ENCODE peak calls at places on chromosomes 3 and 15, in six cellular contexts. X is fibroblast of lung, J is MM.1S, P is left ventricle myocardium inferior, A is heart left ventricle, E is AG04450. V is an unnamed sample.

GRCh38 chr3:138686771-138687221 is 78.2 kb downstream of the FAIM start:
- DNase-seq in P (no peak), X (peak; percentile 95), A (no peak), E (peak; percentile 45), J (peak; percentile 91), V (no peak)

GRCh38 chr3:107241217-107241616 is 136.0 kb upstream of the CCDC54 start:
- DNase-seq in E (no peak), X (peak; percentile 21), J (peak; percentile 57), P (peak; percentile 24), A (no peak), V (no peak)

GRCh38 chr15:20344601-20345400 is 196.8 kb downstream of the GOLGA6L6 start:
- DNase-seq in J (peak; percentile 6), X (no peak), P (no peak), E (no peak), A (peak; percentile 68), V (peak; percentile 63)

GRCh38 chr3:30639937-30640336 is 33.5 kb downstream of the TGFBR2 start:
- DNase-seq in X (no peak), J (no peak), P (no peak), E (no peak), A (no peak), V (no peak)

GRCh38 chr3:25582242-25582641 is 82.5 kb downstream of the TOP2B start:
- DNase-seq in J (no peak), E (peak; percentile 71), P (no peak), X (peak; percentile 72), A (no peak), V (no peak)

GRCh38 chr3:142987080-142987700 is 14.2 kb upstream of the U2SURP start:
- DNase-seq in J (peak; percentile 71), A (no peak), E (no peak), P (no peak), X (peak; percentile 25), V (no peak)

GRCh38 chr15:101425787-101426365 is 63.6 kb downstream of the PCSK6 start:
- DNase-seq in J (no peak), E (no peak), P (no peak), A (no peak), X (no peak), V (no peak)

GRCh38 chr15:28086175-28086703 is 12.9 kb downstream of the OCA2 start:
- DNase-seq in E (peak; percentile 16), J (peak; percentile 66), P (no peak), A (no peak), X (peak; percentile 37), V (no peak)

GRCh38 chr3:26712211-26713026 is 89.8 kb downstream of the LRRC3B start:
- DNase-seq in E (no peak), P (no peak), X (peak; percentile 1), A (no peak), J (peak; percentile 72), V (no peak)

GRCh38 chr3:134212898-134213665 is 37.6 kb downstream of the RYK start:
- DNase-seq in E (no peak), X (peak; percentile 55), J (peak; percentile 72), A (peak; percentile 81), P (peak; percentile 75), V (peak; percentile 85)

GRCh38 chr15:93146196-93146595 is 57.2 kb upstream of the RGMA start:
- DNase-seq in J (no peak), X (no peak), A (no peak), E (no peak), P (no peak), V (no peak)

GRCh38 chr15:82177291-82178010 is 85.1 kb downstream of the EFL1 start:
- DNase-seq in X (peak; percentile 89), P (no peak), E (no peak), J (no peak), A (no peak), V (peak; percentile 70)

GRCh38 chr3:105752791-105753415 is 115.9 kb downstream of the CBLB start:
- DNase-seq in A (no peak), E (no peak), J (peak; percentile 70), P (no peak), X (peak; percentile 69), V (no peak)

GRCh38 chr15:71083349-71083748 is 31.9 kb upstream of the THSD4 start:
- DNase-seq in P (peak; percentile 36), A (no peak), J (no peak), E (no peak), X (peak; percentile 92), V (no peak)

GRCh38 chr3:185645596-185646381 is 59.7 kb downstream of the SENP2 start:
- DNase-seq in E (no peak), X (no peak), P (no peak), A (no peak), J (no peak), V (peak; percentile 42)

GRCh38 chr3:120642368-120642948 is 39.6 kb downstream of the HGD start:
- DNase-seq in P (no peak), X (peak; percentile 79), A (no peak), J (no peak), E (peak; percentile 58), V (no peak)

GRCh38 chr3:50930371-50931208 is 255.9 kb downstream of the DOCK3 start:
- DNase-seq in X (no peak), A (peak; percentile 60), E (no peak), J (no peak), P (no peak), V (no peak)

GRCh38 chr3:61725851-61726333 is 164.5 kb downstream of the PTPRG start:
- DNase-seq in X (peak; percentile 85), E (peak; percentile 33), P (no peak), J (no peak), A (no peak), V (no peak)

GRCh38 chr3:126378341-126378751 is 16.4 kb upstream of the CFAP100 start:
- DNase-seq in J (no peak), A (no peak), P (no peak), X (no peak), E (no peak), V (peak; percentile 38)

GRCh38 chr3:33186524-33187367 is 31.9 kb downstream of the SUSD5 start:
- DNase-seq in P (no peak), J (no peak), E (no peak), A (no peak), X (peak; percentile 45), V (no peak)

GRCh38 chr3:191391873-191392808 is 61.8 kb upstream of the UTS2B start:
- DNase-seq in X (no peak), E (no peak), J (no peak), A (no peak), P (no peak), V (no peak)

GRCh38 chr3:191401775-191402357 is 59.1 kb upstream of the PYDC2 start:
- DNase-seq in E (no peak), A (no peak), X (no peak), J (no peak), P (no peak), V (no peak)

GRCh38 chr3:191399918-191400317 is 61.0 kb upstream of the PYDC2 start:
- DNase-seq in A (no peak), X (peak; percentile 36), E (no peak), P (no peak), J (no peak), V (no peak)

GRCh38 chr3:191393146-191393545 is 62.8 kb upstream of the UTS2B start:
- DNase-seq in J (no peak), E (no peak), A (no peak), X (no peak), P (no peak), V (no peak)

DNA sequence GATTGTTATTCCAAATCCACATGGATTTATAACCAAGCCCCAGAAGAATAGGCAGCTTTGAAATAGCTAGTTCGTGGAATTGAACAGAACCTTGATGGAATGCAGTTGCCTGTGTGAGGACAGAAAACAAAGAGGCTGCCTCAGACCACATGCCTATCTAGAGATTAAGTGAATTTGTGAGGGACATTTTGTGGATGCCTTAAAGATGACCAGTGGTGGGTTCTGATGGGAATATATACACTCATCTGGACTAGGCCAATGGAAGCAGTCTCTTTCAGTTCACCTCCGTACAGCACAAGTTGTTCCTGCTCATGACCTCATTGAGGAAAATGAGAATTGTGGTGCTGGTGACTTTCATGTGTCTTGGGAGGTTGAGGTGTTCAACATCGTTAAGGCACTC is 63.2 kb upstream of the PYDC2 start:
- DNase-seq in E (no peak), P (no peak), X (peak; percentile 49), J (no peak), A (no peak), V (no peak)
- H3K9me3 ChIP-seq in E (no peaks in the 10 kb centered on the region), P (no peaks in the 10 kb centered on the region), X (no peaks in the 10 kb centered on the region), J (no peaks in the 10 kb centered on the region), A (no peaks in the 10 kb centered on the region), V (no peaks in the 10 kb centered on the region)

DNA sequence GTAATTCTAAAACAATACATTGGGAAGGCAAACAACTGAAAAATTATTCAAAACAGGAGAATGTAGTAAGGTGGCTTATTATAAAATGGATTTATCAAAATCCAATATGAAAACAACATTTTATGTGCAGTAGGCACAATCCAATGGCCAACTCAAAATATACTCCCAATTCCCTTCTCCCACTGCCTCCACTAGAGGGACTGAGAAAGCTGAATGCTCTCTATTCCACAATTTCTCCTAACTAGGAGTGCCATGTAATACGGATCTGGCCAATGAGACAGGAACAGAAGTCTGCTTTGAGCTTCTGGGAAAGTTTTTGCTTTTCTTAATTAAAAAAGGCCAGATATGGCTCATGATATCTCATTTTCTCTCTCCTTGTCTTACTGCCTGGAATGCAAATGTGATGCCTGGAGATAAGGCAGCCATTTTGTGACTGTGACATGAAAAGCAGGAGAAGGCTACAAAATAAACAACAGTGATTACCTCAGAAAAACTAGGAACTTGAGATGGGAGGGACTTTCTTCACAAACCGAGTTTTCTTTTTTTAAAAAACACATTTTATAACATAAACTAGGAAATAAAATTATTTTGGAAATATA is 18.8 kb upstream of the VGLL4 start:
- DNase-seq in J (no peak), X (peak; percentile 18), E (no peak), P (no peak), A (no peak), V (no peak)
- TF ChIP-seq CTCF in J (peak; percentile 9), X (peak; percentile 45), E (peak; percentile 54), P (peak; percentile 35), A (no peak), V (no peak)

GRCh38 chr3:14137004-14137403 is 12.2 kb downstream of the TMEM43 start:
- DNase-seq in J (no peak), X (no peak), E (no peak), P (no peak), A (no peak), V (no peak)
- H3K27ac ChIP-seq in J (no peak overlapping the region), X (no peak overlapping the region), E (no peak overlapping the region), P (peak overlapping the region; percentile 42), A (peak overlapping the region; percentile 53), V (peak overlapping the region; percentile 27)

GRCh38 chr3:1131156-1131555 is 38.3 kb downstream of the CNTN6 start:
- DNase-seq in J (no peak), P (no peak), X (no peak), A (no peak), E (no peak), V (no peak)
- H3K9me3 ChIP-seq in J (no peaks in the 10 kb centered on the region), P (no peaks in the 10 kb centered on the region), X (no peaks in the 10 kb centered on the region), A (no peaks in the 10 kb centered on the region), E (no peaks in the 10 kb centered on the region), V (no peaks in the 10 kb centered on the region)

DNA sequence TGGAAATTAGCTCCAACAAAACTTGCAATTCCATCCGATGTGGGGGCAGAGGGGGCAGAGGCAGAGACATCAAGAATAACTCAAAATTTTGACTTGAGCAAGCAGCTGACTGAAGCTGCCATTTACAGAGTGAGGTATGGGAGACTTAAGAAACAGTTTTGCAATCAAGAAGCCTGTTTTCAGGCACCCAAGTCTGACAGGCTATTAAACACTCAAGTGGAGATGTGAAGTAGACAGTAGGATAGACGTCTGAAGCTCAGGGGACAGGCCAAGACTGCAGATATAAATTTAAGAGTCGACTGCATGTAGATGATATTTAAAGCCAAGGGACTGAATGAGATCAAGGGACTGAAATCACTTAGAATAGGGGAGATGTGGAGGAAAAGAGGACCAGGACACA is 9.9 kb upstream of the SH3BP5 start:
- DNase-seq in E (no peak), P (no peak), J (no peak), X (no peak), A (no peak), V (no peak)
- TF ChIP-seq CTCF in E (no peak), P (no peak), J (no peak), X (no peak), A (no peak), V (no peak)